ENCODE peak calls at places on chromosomes 11 and 22, in eight cellular contexts. A, V, L, E, Y, O, U and X are unnamed samples. For H3K4me1 and H3K9me3, the result is how much of the 10 kb centered on the place peaks cover.

GRCh38 chr22:27800250-27801131 is 1.1 kb downstream of the MN1 start:
- DNase-seq in A (no peak), V (no peak), L (no peak), E (peak), Y (peak), O (peak), U (peak), X (no peak)

GRCh38 chr11:102254047-102254446 is 63.2 kb upstream of the BIRC3 start:
- DNase-seq in A (no peak), V (no peak), L (no peak), E (no peak), Y (no peak), O (peak), U (no peak), X (no peak)

GRCh38 chr11:29328961-29329441 is 687.8 kb downstream of the KCNA4 start:
- DNase-seq in A (peak), V (no peak), L (no peak), E (peak), Y (no peak), O (peak), U (no peak), X (no peak)

GRCh38 chr11:125371451-125371935 is 124.6 kb downstream of the FEZ1 start:
- DNase-seq in A (no peak), V (no peak), L (no peak), E (peak), Y (peak), O (no peak), U (no peak), X (no peak)

GRCh38 chr22:44190381-44190976 is 9.8 kb downstream of the PARVG start:
- DNase-seq in A (no peak), V (no peak), L (no peak), E (no peak), Y (no peak), O (no peak), U (no peak), X (no peak)

GRCh38 chr11:76236092-76237026 is 30.1 kb upstream of the WNT11 start:
- DNase-seq in A (peak), V (no peak), L (no peak), E (no peak), Y (peak), O (peak), U (no peak), X (no peak)

GRCh38 chr11:45902452-45903380 is 4.4 kb downstream of the FREY1 start:
- DNase-seq in A (no peak), V (no peak), L (no peak), E (no peak), Y (no peak), O (no peak), U (no peak), X (no peak)

GRCh38 chr22:37533995-37534394 is 14.8 kb upstream of the CARD10 start:
- DNase-seq in A (no peak), V (no peak), L (no peak), E (no peak), Y (no peak), O (no peak), U (no peak), X (no peak)

GRCh38 chr22:38454361-38455062 is 487 bp downstream of the KCNJ4 start:
- DNase-seq in A (no peak), V (no peak), L (no peak), E (no peak), Y (no peak), O (no peak), U (no peak), X (no peak)

GRCh38 chr11:48050304-48050703 is 69.9 kb downstream of the PTPRJ start:
- DNase-seq in A (no peak), V (no peak), L (no peak), E (no peak), Y (no peak), O (no peak), U (no peak), X (no peak)
- H3K4me1 ChIP-seq in A (under half), V (under half), L (half or more), E (under half), Y (under half), O (under half), U (under half), X (under half)

DNA sequence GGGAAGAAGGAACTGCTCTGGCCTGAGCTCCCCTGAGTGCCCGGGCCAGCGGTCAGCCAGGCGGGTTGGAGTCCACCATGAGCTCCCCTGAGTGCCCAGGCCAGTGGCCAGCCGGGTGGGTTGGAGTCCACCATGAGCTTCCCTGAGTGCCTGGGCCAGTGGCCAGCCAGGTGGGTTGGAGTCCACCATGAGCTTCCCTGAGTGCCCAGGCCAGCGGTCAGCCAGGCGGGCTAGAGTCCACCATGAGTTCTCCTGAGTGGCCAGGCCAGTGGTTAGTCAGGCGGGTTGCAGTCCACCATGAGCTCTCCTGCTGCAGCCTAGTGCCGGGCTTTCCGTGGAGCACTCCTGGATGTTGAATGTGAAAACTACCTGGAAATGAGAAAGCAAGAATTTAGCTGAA is 844.0 kb downstream of the TBC1D22A start:
- DNase-seq in A (no peak), V (no peak), L (no peak), E (no peak), Y (no peak), O (no peak), U (no peak), X (no peak)
- H3K9me3 ChIP-seq in A (under half), V (under half), L (under half), E (under half), Y (under half), O (under half), U (under half), X (under half)

GRCh38 chr11:110159491-110159890 is 66.3 kb downstream of the ZC3H12C start:
- DNase-seq in A (no peak), V (no peak), L (no peak), E (no peak), Y (no peak), O (no peak), U (no peak), X (no peak)

GRCh38 chr11:110158317-110159200 is 65.4 kb downstream of the ZC3H12C start:
- DNase-seq in A (no peak), V (no peak), L (no peak), E (no peak), Y (no peak), O (no peak), U (no peak), X (no peak)

GRCh38 chr11:110162216-110162615 is 69.0 kb downstream of the ZC3H12C start:
- DNase-seq in A (no peak), V (no peak), L (no peak), E (no peak), Y (no peak), O (no peak), U (no peak), X (no peak)

GRCh38 chr11:110161061-110161460 is 67.9 kb downstream of the ZC3H12C start:
- DNase-seq in A (no peak), V (no peak), L (no peak), E (no peak), Y (no peak), O (no peak), U (no peak), X (no peak)

DNA sequence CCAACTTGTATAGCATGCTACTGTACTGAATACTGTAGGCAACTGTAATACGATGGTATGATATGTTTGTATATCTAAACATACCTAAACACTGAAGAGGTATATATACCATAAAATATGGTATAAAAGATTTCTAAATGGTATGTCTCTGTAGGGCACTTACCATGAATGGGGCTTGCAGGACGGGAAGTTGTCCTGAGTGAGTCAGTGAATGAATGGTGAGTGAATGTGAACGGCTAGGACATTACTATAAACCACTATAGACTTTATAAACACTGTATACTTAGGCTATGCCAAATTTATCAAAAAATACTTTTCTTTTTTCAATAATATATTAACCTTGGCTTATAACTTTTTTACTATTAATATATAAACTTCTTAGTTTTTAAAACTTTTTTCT is 66.8 kb downstream of the ZC3H12C start:
- DNase-seq in A (no peak), V (no peak), L (no peak), E (no peak), Y (no peak), O (no peak), U (no peak), X (no peak)
- H3K4me1 ChIP-seq in A (under half), V (under half), L (under half), E (under half), Y (under half), O (under half), U (under half), X (under half)

DNA sequence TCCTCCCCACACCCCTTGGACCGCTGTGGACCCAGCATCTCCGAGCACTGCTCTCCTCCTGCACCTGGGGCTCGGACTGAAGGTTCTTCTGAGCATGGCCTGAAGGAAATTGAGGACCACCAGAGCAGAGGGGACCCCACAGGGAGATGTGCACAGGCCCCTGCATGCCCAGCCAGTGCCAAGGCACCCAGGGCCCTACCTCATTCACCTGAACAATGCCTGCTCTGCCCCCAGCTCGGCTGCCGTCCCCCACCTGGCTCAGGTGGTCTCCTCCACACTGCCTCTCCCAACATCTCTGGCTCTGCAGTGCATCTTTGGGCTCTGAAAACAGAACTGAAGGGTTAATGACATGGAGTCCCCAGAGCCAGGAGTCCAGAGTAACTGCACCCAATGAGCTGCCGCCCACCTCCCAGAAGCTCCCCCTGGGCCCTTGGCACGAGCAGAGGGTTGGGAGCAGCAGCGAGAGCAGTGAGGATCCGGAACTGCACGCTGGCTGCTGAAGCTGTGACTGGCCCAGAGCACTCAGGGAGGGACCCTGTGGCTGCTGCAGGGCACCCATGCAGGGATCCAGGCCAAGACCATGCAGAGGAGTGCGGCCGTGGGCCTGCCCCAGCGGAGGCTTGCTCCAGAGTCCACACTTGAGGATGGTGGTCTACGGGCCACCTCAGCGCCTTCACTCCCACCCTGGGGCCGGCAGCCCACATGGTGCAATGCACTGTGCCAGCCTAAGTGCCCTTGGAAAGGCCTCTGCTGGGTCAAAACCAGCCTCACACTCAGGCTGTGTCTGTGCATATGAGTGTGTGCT is 686.0 kb downstream of the TBC1D22A start:
- DNase-seq in A (no peak), V (no peak), L (no peak), E (no peak), Y (no peak), O (no peak), U (no peak), X (peak)
- H3K9me3 ChIP-seq in A (under half), V (under half), L (under half), E (half or more), Y (under half), O (under half), U (under half), X (under half)

GRCh38 chr11:62852523-62853188 is 13.3 kb upstream of the WDR74 start:
- DNase-seq in A (no peak), V (no peak), L (no peak), E (no peak), Y (no peak), O (no peak), U (no peak), X (no peak)
- H3K4me1 ChIP-seq in A (under half), V (under half), L (under half), E (under half), Y (under half), O (under half), U (under half), X (under half)

GRCh38 chr22:47804281-47804680 is 1041.8 kb downstream of the TBC1D22A start:
- DNase-seq in A (no peak), V (no peak), L (no peak), E (no peak), Y (no peak), O (no peak), U (no peak), X (no peak)

GRCh38 chr22:47801541-47802245 is 1039.2 kb downstream of the TBC1D22A start:
- DNase-seq in A (no peak), V (no peak), L (no peak), E (no peak), Y (no peak), O (no peak), U (no peak), X (no peak)

GRCh38 chr22:47805394-47805935 is 1043.0 kb downstream of the TBC1D22A start:
- DNase-seq in A (no peak), V (no peak), L (no peak), E (no peak), Y (no peak), O (no peak), U (no peak), X (no peak)

GRCh38 chr22:47798229-47798628 is 1035.8 kb downstream of the TBC1D22A start:
- DNase-seq in A (no peak), V (no peak), L (no peak), E (no peak), Y (no peak), O (no peak), U (no peak), X (no peak)

DNA sequence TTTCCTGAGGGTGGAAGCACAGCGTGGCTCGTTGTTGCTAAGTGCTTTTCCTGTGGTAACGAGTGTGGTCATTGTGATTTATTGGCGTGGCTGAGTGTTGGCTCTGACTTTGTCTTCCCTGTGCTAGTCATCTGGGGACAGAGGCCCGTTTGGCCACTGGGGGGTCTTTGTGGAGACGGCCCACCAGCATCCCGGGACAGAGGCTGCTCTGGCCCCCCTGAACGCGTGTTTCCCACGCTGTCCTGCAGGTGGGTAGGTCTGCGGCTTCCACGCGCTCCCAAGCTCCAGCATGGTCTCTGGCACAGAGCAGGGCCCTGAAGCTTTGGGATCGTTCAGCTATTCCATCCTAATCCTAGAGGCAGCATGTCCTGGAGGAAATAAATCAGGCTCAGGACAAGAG is 1040.0 kb downstream of the TBC1D22A start:
- DNase-seq in A (no peak), V (no peak), L (no peak), E (no peak), Y (no peak), O (no peak), U (no peak), X (no peak)
- H3K9me3 ChIP-seq in A (under half), V (under half), L (under half), E (under half), Y (under half), O (under half), U (under half), X (under half)

DNA sequence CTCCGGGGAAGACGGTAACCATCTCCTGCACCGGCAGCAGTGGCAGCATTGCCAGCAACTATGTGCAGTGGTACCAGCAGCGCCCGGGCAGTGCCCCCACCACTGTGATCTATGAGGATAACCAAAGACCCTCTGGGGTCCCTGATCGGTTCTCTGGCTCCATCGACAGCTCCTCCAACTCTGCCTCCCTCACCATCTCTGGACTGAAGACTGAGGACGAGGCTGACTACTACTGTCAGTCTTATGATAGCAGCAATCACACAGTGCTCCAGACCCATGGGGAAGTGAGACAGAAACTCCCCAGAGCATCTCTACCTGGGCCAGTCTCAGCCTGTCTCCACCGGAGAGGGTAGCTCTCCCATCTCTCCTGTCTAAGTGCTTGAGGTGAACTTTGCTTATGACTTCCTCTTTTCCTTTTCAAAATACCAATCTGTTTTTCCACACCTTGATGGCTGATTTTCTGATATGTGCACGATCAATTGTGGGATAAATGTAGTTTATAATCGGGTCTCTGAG is 48.5 kb upstream of the VPREB1 start:
- DNase-seq in A (no peak), V (no peak), L (no peak), E (no peak), Y (no peak), O (no peak), U (no peak), X (no peak)
- H3K4me1 ChIP-seq in A (under half), V (under half), L (under half), E (under half), Y (under half), O (under half), U (under half), X (under half)

DNA sequence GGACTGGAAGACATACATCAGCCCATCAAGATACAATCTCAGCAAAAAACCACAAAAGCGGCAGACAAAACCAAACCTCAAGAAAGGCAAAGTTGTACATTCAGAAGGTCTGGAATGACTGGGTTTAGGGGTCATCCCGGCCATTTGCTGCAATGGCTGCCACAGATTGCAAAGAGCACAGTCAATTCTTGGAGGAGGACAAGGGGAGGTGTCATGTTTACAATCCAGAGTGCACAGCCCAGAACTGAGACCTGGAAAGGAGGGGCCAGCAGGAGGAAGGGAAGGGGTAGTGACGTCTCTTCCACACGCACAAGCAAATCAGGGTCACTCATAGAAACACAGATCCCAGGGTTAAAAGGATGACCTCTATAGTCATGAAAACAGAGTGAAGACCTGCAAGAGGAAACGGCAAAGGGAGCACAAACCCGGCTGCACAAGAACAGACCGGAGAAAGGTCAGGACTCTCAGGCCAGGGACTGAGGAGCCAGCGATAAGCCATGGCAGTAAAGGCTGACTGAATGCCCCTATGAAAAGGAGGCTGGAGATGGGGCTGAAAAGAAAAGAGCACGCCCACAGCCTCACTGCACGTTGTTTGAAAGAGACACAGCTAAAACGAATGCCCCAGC is 18.2 kb upstream of the MUC5AC start:
- DNase-seq in A (no peak), V (no peak), L (no peak), E (no peak), Y (no peak), O (no peak), U (no peak), X (peak)
- H3K9me3 ChIP-seq in A (under half), V (under half), L (under half), E (under half), Y (under half), O (under half), U (under half), X (under half)

GRCh38 chr22:48666620-48667019 is 1161.1 kb downstream of the BRD1 start:
- DNase-seq in A (no peak), V (no peak), L (no peak), E (no peak), Y (no peak), O (peak), U (no peak), X (no peak)
- H3K4me1 ChIP-seq in A (under half), V (under half), L (under half), E (under half), Y (under half), O (under half), U (under half), X (under half)